ENCODE peak calls at places on chromosomes 2 and 18, in four cellular contexts. Q is keratinocyte, M is cardiac muscle cell, A is A549. K is an unnamed sample.

GRCh38 chr2:85902496-85902895 is 13.7 kb upstream of the ST3GAL5 start:
- DNase-seq in A (no peak), Q (no peak), M (no peak), K (no peak)

GRCh38 chr2:39118786-39119499 is 1.9 kb downstream of the SOS1 start:
- DNase-seq in A (peak; percentile 37), M (no peak), Q (no peak), K (no peak)

GRCh38 chr2:212863185-212863588 is 288.2 kb downstream of the IKZF2 start:
- DNase-seq in A (no peak), Q (no peak), M (peak; percentile 6), K (no peak)

GRCh38 chr2:41768301-41768700 is 279.5 kb upstream of the PKDCC start:
- DNase-seq in M (no peak), Q (no peak), A (no peak), K (no peak)

GRCh38 chr2:173652731-173653426 is 298.2 kb downstream of the CDCA7 start:
- DNase-seq in A (peak; percentile 83), Q (peak; percentile 97), M (no peak), K (peak; percentile 97)

GRCh38 chr18:41955688-41956087 is 654 bp downstream of the PIK3C3 start:
- DNase-seq in M (no peak), A (no peak), Q (no peak), K (no peak)

GRCh38 chr2:156399224-156399949 is 36.8 kb upstream of the GPD2 start:
- DNase-seq in M (no peak), Q (no peak), A (peak; percentile 2), K (no peak)

GRCh38 chr2:19299522-19299921 is 58.9 kb downstream of the OSR1 start:
- DNase-seq in A (no peak), Q (no peak), M (no peak), K (no peak)

GRCh38 chr2:118460425-118460824 is 372.2 kb downstream of the INSIG2 start:
- DNase-seq in M (no peak), Q (no peak), A (no peak), K (no peak)

GRCh38 chr2:9637330-9637729 is 6.5 kb upstream of the YWHAQ start:
- DNase-seq in A (no peak), Q (no peak), M (no peak), K (no peak)

GRCh38 chr2:235493775-235494715 is at the start of gene AGAP1:
- DNase-seq in M (peak; percentile 94), Q (no peak), A (peak; percentile 70), K (no peak)
- H3K27ac ChIP-seq in M (no peak within 1 kb of the TSS), Q (peak within 1 kb of the TSS; percentile 29), A (peak within 1 kb of the TSS; percentile 98), K (peak within 1 kb of the TSS; percentile 67)

GRCh38 chr2:190863946-190864345 is 16.7 kb upstream of the GLS start:
- DNase-seq in A (no peak), M (peak; percentile 27), Q (no peak), K (no peak)
- H3K27ac ChIP-seq in A (peak overlapping the region; percentile 33), M (no peak overlapping the region), Q (no peak overlapping the region), K (no peak overlapping the region)

GRCh38 chr18:78364123-78364522 is 615.5 kb upstream of the SALL3 start:
- DNase-seq in A (no peak), Q (no peak), M (no peak), K (no peak)

GRCh38 chr18:78362198-78362597 is 617.4 kb upstream of the SALL3 start:
- DNase-seq in A (no peak), Q (no peak), M (no peak), K (no peak)

DNA sequence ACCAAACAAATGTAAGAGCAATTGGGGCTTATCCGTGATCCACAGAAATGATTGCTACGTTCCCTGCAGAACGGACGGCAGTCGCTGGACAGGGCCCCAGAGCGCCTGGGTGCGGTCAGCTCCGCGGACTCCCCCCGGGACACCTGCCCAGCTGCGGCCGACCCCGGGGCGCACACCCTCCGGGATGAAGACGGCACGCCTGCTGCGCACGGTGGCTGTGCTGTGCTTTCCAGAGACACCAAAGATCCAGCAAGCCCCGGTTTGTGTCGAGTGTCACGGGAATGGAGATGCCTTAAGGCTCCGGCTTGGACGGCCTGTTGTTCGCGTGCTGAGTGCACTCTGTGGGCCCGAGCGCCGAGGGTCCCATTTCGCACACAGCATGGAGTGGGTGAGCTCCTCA is 616.1 kb upstream of the SALL3 start:
- DNase-seq in M (no peak), Q (no peak), A (no peak), K (no peak)
- H3K27ac ChIP-seq in M (no peak overlapping the region), Q (no peak overlapping the region), A (no peak overlapping the region), K (no peak overlapping the region)

GRCh38 chr2:109238580-109238979 is 109.6 kb downstream of the SH3RF3 start:
- DNase-seq in Q (no peak), M (no peak), A (no peak), K (no peak)
- H3K27ac ChIP-seq in Q (no peak overlapping the region), M (no peak overlapping the region), A (no peak overlapping the region), K (no peak overlapping the region)

K was measured in epithelial cell of prostate.